ENCODE peak calls at places on chromosome X, in eight cellular contexts. H is upper lobe of left lung; R is upper lobe of right lung; L is T-helper 1 cell; K is fibroblast of lung; S is stimulated activated CD4-positive, alpha-beta T cell treated with anti-CD3 and anti-CD28 coated beads, Interleukin-1b, Interleukin-23, amount 100 ng/mL, for 1 hour; Z is foreskin fibroblast; Y is Right ventricle myocardium superior. D is an unnamed sample.

GRCh38 chrX:103529550-103529949 is 10.3 kb upstream of the RAB40A start:
- DNase-seq in H (no peak), R (no peak), L (no peak), K (no peak), S (no peak), Z (no peak), Y (no peak), D (no peak)

GRCh38 chrX:44130189-44130588 is 157.0 kb upstream of the NDP start:
- DNase-seq in H (no peak), R (no peak), L (no peak), K (no peak), S (no peak), Z (no peak), Y (no peak), D (no peak)

GRCh38 chrX:7146026-7146702 is 1.3 kb upstream of the STS start:
- DNase-seq in H (no peak), R (no peak), L (no peak), K (no peak), S (no peak), Z (no peak), Y (no peak), D (no peak)

GRCh38 chrX:13046035-13046851 is 1.8 kb upstream of the FAM9C start:
- DNase-seq in H (no peak), R (no peak), L (no peak), K (no peak), S (no peak), Z (no peak), Y (no peak), D (no peak)

GRCh38 chrX:724256-724655 is 93.7 kb downstream of the SHOX start:
- DNase-seq in H (no peak), R (no peak), L (no peak), K (no peak), S (no peak), Z (no peak), Y (no peak), D (no peak)

GRCh38 chrX:38151426-38151825 is 69.2 kb downstream of the SRPX start:
- DNase-seq in H (no peak), R (no peak), L (no peak), K (no peak), S (no peak), Z (no peak), Y (no peak), D (no peak)

GRCh38 chrX:63657821-63658220 is 127.2 kb downstream of the ARHGEF9 start:
- DNase-seq in H (no peak), R (peak; percentile 81), L (no peak), K (peak; percentile 66), S (no peak), Z (peak; percentile 54), Y (peak; percentile 70), D (no peak)

GRCh38 chrX:55783723-55784122 is 66.2 kb downstream of the RRAGB start:
- DNase-seq in H (no peak), R (no peak), L (no peak), K (no peak), S (no peak), Z (no peak), Y (no peak), D (no peak)

GRCh38 chrX:74493806-74494205 is 72.5 kb downstream of the SLC16A2 start:
- DNase-seq in H (no peak), R (no peak), L (no peak), K (no peak), S (no peak), Z (no peak), Y (no peak), D (no peak)

GRCh38 chrX:40155617-40156471 is 58.1 kb upstream of the BCOR start:
- DNase-seq in H (peak; percentile 69), R (no peak), L (no peak), K (no peak), S (no peak), Z (no peak), Y (peak; percentile 44), D (no peak)

D was measured in Caco-2.